ENCODE peak calls at places on chromosomes 4 and X, in ten cellular contexts. X is HCEC 1CT; V is endothelial cell; W is activated CD4-positive, alpha-beta T cell treated with anti-CD3 and anti-CD28 coated beads, Interleukin-2, amount 50 U/mL, for 1 hour; L is memory B cell; G is SK-N-SH; U is stimulated activated CD4-positive, alpha-beta T cell treated with anti-CD3 and anti-CD28 coated beads, Interleukin-1b, Interleukin-23, amount 100 ng/mL, for 24 hours; K is immature natural killer cell; I is left lung; Q is NCI-H460. B is an unnamed sample.

GRCh38 chr4:121307441-121308327 is 73.1 kb downstream of the QRFPR start:
- DNase-seq in U (no peak), L (no peak), X (peak), Q (peak), V (peak), G (no peak), I (no peak), W (peak), K (peak), B (no peak)

GRCh38 chrX:150765237-150765636 is 72.0 kb downstream of the MTMR1 start:
- DNase-seq in G (no peak), U (no peak), K (no peak), L (no peak), V (no peak), Q (no peak), W (no peak), I (no peak), X (no peak), B (no peak)

GRCh38 chrX:134718329-134719317 is 60.4 kb upstream of the PLAC1 start:
- DNase-seq in Q (peak), L (no peak), X (peak), G (no peak), V (no peak), K (peak), I (peak), U (no peak), W (no peak), B (peak)

GRCh38 chr4:1446502-1447153 is 40.4 kb upstream of the NKX1-1 start:
- DNase-seq in V (no peak), U (no peak), Q (no peak), K (no peak), I (no peak), L (no peak), X (no peak), W (no peak), G (peak), B (no peak)

GRCh38 chr4:11596989-11597388 is 168.3 kb upstream of the HS3ST1 start:
- DNase-seq in U (no peak), Q (no peak), X (no peak), I (no peak), G (no peak), W (no peak), L (no peak), V (no peak), K (no peak), B (no peak)

GRCh38 chr4:155967098-155967497 is 13.4 kb upstream of the CTSO start:
- DNase-seq in L (no peak), Q (no peak), W (no peak), K (no peak), G (no peak), U (no peak), X (peak), V (no peak), I (no peak), B (no peak)

GRCh38 chrX:49162620-49163019 is at the start of gene MAGIX:
- DNase-seq in K (no peak), Q (no peak), U (no peak), X (no peak), I (no peak), G (no peak), W (no peak), V (no peak), L (no peak), B (no peak)

GRCh38 chrX:77749695-77750094 is 36.3 kb downstream of the ATRX start:
- DNase-seq in I (no peak), U (no peak), L (no peak), K (no peak), G (no peak), Q (no peak), V (no peak), W (no peak), X (peak), B (no peak)

GRCh38 chr4:5802565-5802964 is 90.3 kb downstream of the CRMP1 start:
- DNase-seq in K (no peak), W (no peak), L (no peak), Q (no peak), X (no peak), V (no peak), U (no peak), I (no peak), G (no peak), B (no peak)

GRCh38 chrX:38970845-38971244 is 169.6 kb downstream of the MID1IP1 start:
- DNase-seq in Q (no peak), U (no peak), V (no peak), X (no peak), G (no peak), K (no peak), L (no peak), I (no peak), W (no peak), B (no peak)

GRCh38 chrX:46704767-46705386 is 54.0 kb downstream of the SLC9A7 start:
- DNase-seq in K (no peak), U (no peak), L (no peak), W (no peak), G (no peak), I (no peak), V (no peak), Q (no peak), X (peak), B (no peak)

GRCh38 chr4:51965862-51966261 is 54.3 kb downstream of the LRRC66 start:
- DNase-seq in G (no peak), V (no peak), Q (no peak), K (no peak), X (no peak), L (no peak), I (no peak), U (no peak), W (no peak), B (no peak)

GRCh38 chr4:132530846-132531245 is 618.2 kb upstream of the PCDH10 start:
- DNase-seq in I (no peak), K (no peak), G (no peak), V (no peak), U (no peak), X (peak), W (no peak), L (no peak), Q (no peak), B (no peak)

GRCh38 chrX:103585421-103586313 is at the start of gene TCEAL4:
- DNase-seq in L (peak), G (peak), K (peak), U (no peak), X (peak), I (peak), Q (peak), V (peak), W (peak), B (peak)

B was measured in SW 1271.